ENCODE peak calls at places on chromosomes 3 and 15, in nine cellular contexts. F, H, R, K, Z, X, W, A and Y are unnamed samples.

GRCh38 chr3:42708611-42709151 is 6.1 kb upstream of the HHATL start:
- DNase-seq in F (no peak), W (no peak), K (peak), H (no peak), Z (no peak), X (no peak), R (no peak), A (no peak), Y (no peak)

GRCh38 chr3:52019352-52020080 is 23.8 kb upstream of the RPL29 start:
- DNase-seq in Z (no peak), A (no peak), R (peak), F (peak), X (no peak), W (no peak), H (no peak), K (peak), Y (no peak)

GRCh38 chr3:71355862-71356261 is 227.7 kb downstream of the FOXP1 start:
- DNase-seq in W (no peak), A (no peak), H (no peak), X (no peak), F (no peak), R (no peak), K (no peak), Z (no peak), Y (no peak)

GRCh38 chr3:2504912-2505311 is 406.2 kb downstream of the CNTN4 start:
- DNase-seq in K (no peak), W (no peak), H (no peak), F (no peak), A (no peak), R (no peak), X (no peak), Z (no peak), Y (no peak)

GRCh38 chr3:72964633-72965032 is 32.0 kb upstream of the PPP4R2 start:
- DNase-seq in Z (no peak), R (no peak), K (no peak), F (no peak), H (no peak), X (no peak), A (no peak), W (no peak), Y (no peak)

GRCh38 chr3:169390310-169390731 is 273.2 kb downstream of the MECOM start:
- DNase-seq in H (no peak), W (peak), A (no peak), R (no peak), F (no peak), X (no peak), K (no peak), Z (no peak), Y (no peak)

GRCh38 chr3:107143206-107143605 is 234.0 kb upstream of the CCDC54 start:
- DNase-seq in K (no peak), Z (no peak), W (no peak), H (no peak), X (no peak), R (no peak), F (no peak), A (no peak), Y (no peak)

GRCh38 chr3:38519000-38519399 is 22.9 kb downstream of the EXOG start:
- DNase-seq in X (no peak), A (no peak), W (no peak), H (peak), F (no peak), R (no peak), K (no peak), Z (no peak), Y (peak)

GRCh38 chr3:69532828-69533219 is 146.9 kb upstream of the FRMD4B start:
- DNase-seq in A (no peak), X (no peak), H (no peak), R (no peak), K (no peak), F (no peak), Z (no peak), W (no peak), Y (no peak)

GRCh38 chr15:60087561-60087960 is 83.5 kb downstream of the FOXB1 start:
- DNase-seq in R (no peak), K (no peak), H (no peak), X (no peak), F (no peak), Z (no peak), W (no peak), A (no peak), Y (no peak)

GRCh38 chr15:60091150-60091549 is 87.0 kb downstream of the FOXB1 start:
- DNase-seq in X (no peak), R (peak), W (peak), Z (no peak), A (no peak), K (no peak), F (no peak), H (peak), Y (peak)

GRCh38 chr15:60083318-60083717 is 79.2 kb downstream of the FOXB1 start:
- DNase-seq in R (no peak), X (no peak), K (no peak), F (no peak), A (no peak), H (no peak), Z (no peak), W (peak), Y (peak)

GRCh38 chr15:60090747-60091146 is 86.6 kb downstream of the FOXB1 start:
- DNase-seq in X (no peak), F (no peak), H (no peak), K (no peak), Z (no peak), A (no peak), W (no peak), R (no peak), Y (no peak)

GRCh38 chr15:60086676-60087446 is 82.8 kb downstream of the FOXB1 start:
- DNase-seq in F (no peak), Z (no peak), R (no peak), X (no peak), W (no peak), A (no peak), H (no peak), K (no peak), Y (no peak)
- TF ChIP-seq CTCF in F (no peak), Z (no peak), R (no peak), X (no peak), W (no peak), A (no peak), H (no peak), K (no peak), Y (no peak)

DNA sequence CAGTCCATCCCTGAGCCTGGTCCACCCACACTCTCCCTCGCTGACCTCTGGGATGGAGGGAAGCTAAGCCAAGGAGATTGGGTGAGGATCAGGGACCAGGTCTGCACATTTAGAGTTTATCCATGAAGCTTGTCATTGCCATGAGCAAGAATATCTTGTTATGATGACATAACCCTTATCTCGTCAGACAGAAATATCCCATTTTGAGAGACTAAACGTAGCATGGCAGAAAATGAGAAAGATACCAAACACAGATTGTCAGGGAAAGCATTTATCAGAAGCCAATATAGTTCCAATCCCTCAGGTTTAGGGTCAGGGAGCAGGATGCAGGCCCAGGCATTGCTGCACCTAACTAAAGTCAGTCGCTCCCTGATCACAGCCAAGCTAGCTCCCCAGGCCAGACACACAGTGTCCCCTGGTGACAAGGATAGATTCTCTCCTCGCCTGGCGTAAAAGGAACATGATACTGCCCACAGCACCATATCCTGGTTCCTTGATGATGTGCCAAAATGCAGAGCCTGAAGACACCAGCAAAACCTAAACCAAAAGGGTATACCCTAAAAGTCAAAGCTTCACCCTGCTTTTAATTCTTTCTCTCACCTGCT is 66.9 kb downstream of the DCLK3 start:
- DNase-seq in H (no peak), W (no peak), R (no peak), Z (no peak), X (no peak), A (no peak), F (no peak), K (no peak), Y (no peak)
- TF ChIP-seq CTCF in H (no peak), W (no peak), R (no peak), Z (no peak), X (no peak), A (no peak), F (no peak), K (no peak), Y (peak)

DNA sequence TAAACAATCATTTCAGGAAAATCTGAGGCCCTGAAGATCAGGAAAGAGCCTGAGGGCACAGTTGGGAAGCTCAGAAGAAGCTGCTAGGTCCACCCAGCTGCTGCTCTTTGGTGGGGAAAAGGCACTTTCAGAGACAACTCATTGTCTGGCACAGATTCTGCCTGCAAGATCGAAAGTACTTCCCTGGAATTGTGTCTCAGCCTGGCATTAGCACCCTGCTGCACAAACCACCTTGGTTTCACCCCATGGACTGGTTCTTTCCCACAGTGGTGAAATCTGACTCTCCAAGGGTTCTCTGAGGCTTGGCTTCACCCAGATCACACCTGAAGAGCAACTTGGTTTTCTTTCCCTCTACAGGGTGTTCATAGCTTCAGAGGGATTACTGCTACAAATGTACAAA is 18.7 kb downstream of the THRB start:
- DNase-seq in W (peak), R (no peak), Z (no peak), X (no peak), K (no peak), A (no peak), F (no peak), H (no peak), Y (no peak)
- TF ChIP-seq CTCF in W (no peak), R (no peak), Z (no peak), X (no peak), K (no peak), A (no peak), F (no peak), H (no peak), Y (no peak)

GRCh38 chr15:67080900-67081431 is 15.6 kb downstream of the SMAD3 start:
- DNase-seq in A (no peak), X (no peak), Z (no peak), W (no peak), H (peak), R (peak), K (no peak), F (peak), Y (peak)
- TF ChIP-seq CTCF in A (no peak), X (no peak), Z (no peak), W (no peak), H (peak), R (no peak), K (peak), F (no peak), Y (peak)

GRCh38 chr3:12371525-12372140 is 82.8 kb downstream of the PPARG start:
- DNase-seq in F (no peak), R (no peak), H (peak), K (no peak), A (no peak), X (no peak), Z (no peak), W (no peak), Y (peak)
- TF ChIP-seq CTCF in F (no peak), R (no peak), H (no peak), K (no peak), A (no peak), X (no peak), Z (no peak), W (no peak), Y (no peak)